ENCODE peak calls at places on chromosomes 16 and 17, in nine cellular contexts. D is GM23338, J is mammary epithelial cell, I is ovary, R is activated B cell treated with CpG ODN at 0.5 μM for 24 hours, V is HCT116, C is astrocyte of the spinal cord, N is DND-41, T is endothelial cell. Y is an unnamed sample.

GRCh38 chr16:50259334-50260205 is 6.8 kb upstream of the ADCY7 start:
- DNase-seq in D (no peak), V (no peak), C (peak; percentile 33), T (no peak), I (peak; percentile 76), N (peak; percentile 44), R (no peak), J (no peak), Y (no peak)

GRCh38 chr17:5422505-5422904 is 2.5 kb downstream of the RPAIN start:
- DNase-seq in V (peak; percentile 35), D (no peak), N (no peak), T (no peak), C (peak; percentile 56), J (peak; percentile 87), R (no peak), I (no peak), Y (no peak)

GRCh38 chr17:13582776-13583414 is 18.8 kb downstream of the HS3ST3A1 start:
- DNase-seq in J (no peak), D (no peak), I (no peak), V (no peak), C (no peak), N (no peak), R (no peak), T (no peak), Y (no peak)

GRCh38 chr17:82536220-82537201 is 17.0 kb downstream of the FOXK2 start:
- DNase-seq in N (no peak), J (peak; percentile 87), T (peak; percentile 13), R (no peak), I (peak; percentile 80), V (no peak), D (no peak), C (peak; percentile 86), Y (no peak)

GRCh38 chr16:14309906-14310305 is 238.8 kb downstream of the MRTFB start:
- DNase-seq in C (peak; percentile 44), R (no peak), I (no peak), V (no peak), D (no peak), J (peak; percentile 86), T (no peak), N (no peak), Y (peak; percentile 60)

GRCh38 chr17:76562734-76563148 is 22.9 kb downstream of the PRCD start:
- DNase-seq in C (peak; percentile 79), V (no peak), R (no peak), D (no peak), N (no peak), T (no peak), I (peak; percentile 73), J (peak; percentile 82), Y (no peak)

GRCh38 chr16:17343729-17344128 is 127.0 kb downstream of the XYLT1 start:
- DNase-seq in D (no peak), V (no peak), I (no peak), R (no peak), T (no peak), C (no peak), N (no peak), J (no peak), Y (no peak)

GRCh38 chr16:75035410-75035968 is 36.7 kb downstream of the ZNRF1 start:
- DNase-seq in V (no peak), R (no peak), I (no peak), C (no peak), D (no peak), T (no peak), N (no peak), J (no peak), Y (no peak)

GRCh38 chr16:31873556-31874353 is at the start of gene ZNF267:
- DNase-seq in V (peak; percentile 70), N (peak; percentile 95), J (peak; percentile 87), T (peak; percentile 87), I (peak; percentile 96), C (peak; percentile 91), D (peak; percentile 97), R (peak; percentile 79), Y (peak; percentile 98)

GRCh38 chr17:51820252-51820651 is 338.3 kb downstream of the CA10 start:
- DNase-seq in N (no peak), J (peak; percentile 51), I (no peak), D (no peak), T (no peak), C (no peak), R (no peak), V (no peak), Y (no peak)

GRCh38 chr17:32692179-32692578 is 184.7 kb downstream of the MYO1D start:
- DNase-seq in C (no peak), D (no peak), I (no peak), J (no peak), N (no peak), R (no peak), T (no peak), V (no peak), Y (no peak)

GRCh38 chr17:40496634-40497420 is 4.6 kb downstream of the TNS4 start:
- DNase-seq in V (no peak), T (no peak), D (no peak), R (no peak), C (no peak), J (no peak), N (no peak), I (no peak), Y (no peak)

GRCh38 chr17:4764612-4765011 is 7.1 kb upstream of the TM4SF5 start:
- DNase-seq in J (no peak), V (no peak), T (no peak), D (no peak), R (no peak), C (no peak), I (no peak), N (no peak), Y (no peak)

GRCh38 chr16:71629617-71630016 is 3.6 kb downstream of the MARVELD3 start:
- DNase-seq in I (no peak), J (no peak), T (no peak), V (no peak), D (no peak), R (no peak), N (no peak), C (no peak), Y (no peak)

GRCh38 chr17:50603340-50603739 is 31.3 kb upstream of the ABCC3 start:
- DNase-seq in C (no peak), T (peak; percentile 33), D (peak; percentile 72), R (no peak), J (no peak), N (no peak), I (no peak), V (no peak), Y (peak; percentile 8)

DNA sequence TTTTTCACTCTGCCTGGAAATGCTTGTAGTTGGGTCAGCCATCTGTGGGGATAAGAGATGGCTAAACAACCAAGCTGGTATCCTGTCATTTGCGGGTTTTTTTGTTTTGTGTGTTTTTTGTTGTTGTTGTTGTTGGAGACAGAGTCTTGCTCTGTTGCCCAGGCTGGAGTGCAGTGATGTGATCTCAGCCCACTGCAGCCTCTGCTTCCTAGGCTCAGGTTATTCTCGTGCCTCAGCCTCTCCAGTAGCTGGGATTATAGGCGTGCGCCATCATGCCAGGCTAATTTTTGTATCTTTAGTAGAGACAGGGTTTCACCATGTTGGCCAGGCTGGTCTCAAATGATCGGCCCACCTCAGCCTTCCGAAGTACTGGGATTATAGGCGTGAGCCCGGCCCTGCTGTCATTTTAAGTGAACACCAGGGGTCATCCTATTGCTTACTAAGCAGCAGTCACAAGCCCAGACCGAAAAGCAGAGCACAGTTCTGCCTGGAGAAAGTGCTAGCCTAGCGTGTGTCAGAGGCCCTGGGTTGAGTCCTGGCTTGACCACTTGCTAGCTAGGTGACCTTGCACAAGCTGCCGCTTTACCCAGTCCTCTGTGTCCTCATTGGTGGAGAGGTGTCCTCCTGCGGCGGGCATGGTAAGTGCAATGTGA is 4.6 kb downstream of the SMCR8 start:
- DNase-seq in N (peak; percentile 26), J (peak; percentile 30), T (peak; percentile 51), V (no peak), D (peak; percentile 78), C (peak; percentile 43), I (no peak), R (no peak), Y (peak; percentile 30)
- TF ChIP-seq CTCF in N (peak; percentile 56), J (peak; percentile 35), T (no peak), V (peak; percentile 17), D (peak; percentile 71), C (peak; percentile 53), I (no peak), R (no peak), Y (peak; percentile 39)

GRCh38 chr17:43873815-43874214 is 26.8 kb downstream of the CD300LG start:
- DNase-seq in N (no peak), J (no peak), I (no peak), T (no peak), R (no peak), D (no peak), C (no peak), V (no peak), Y (no peak)

GRCh38 chr17:43871947-43872690 is 25.1 kb downstream of the CD300LG start:
- DNase-seq in V (no peak), I (no peak), N (no peak), J (peak; percentile 50), D (no peak), T (no peak), R (no peak), C (no peak), Y (no peak)

GRCh38 chr17:43874293-43874692 is 27.3 kb downstream of the CD300LG start:
- DNase-seq in J (no peak), D (no peak), I (no peak), N (no peak), C (no peak), T (no peak), V (no peak), R (no peak), Y (no peak)

GRCh38 chr17:43875476-43876147 is 28.6 kb downstream of the CD300LG start:
- DNase-seq in R (no peak), I (no peak), D (no peak), V (no peak), T (no peak), N (no peak), C (no peak), J (peak; percentile 13), Y (no peak)

DNA sequence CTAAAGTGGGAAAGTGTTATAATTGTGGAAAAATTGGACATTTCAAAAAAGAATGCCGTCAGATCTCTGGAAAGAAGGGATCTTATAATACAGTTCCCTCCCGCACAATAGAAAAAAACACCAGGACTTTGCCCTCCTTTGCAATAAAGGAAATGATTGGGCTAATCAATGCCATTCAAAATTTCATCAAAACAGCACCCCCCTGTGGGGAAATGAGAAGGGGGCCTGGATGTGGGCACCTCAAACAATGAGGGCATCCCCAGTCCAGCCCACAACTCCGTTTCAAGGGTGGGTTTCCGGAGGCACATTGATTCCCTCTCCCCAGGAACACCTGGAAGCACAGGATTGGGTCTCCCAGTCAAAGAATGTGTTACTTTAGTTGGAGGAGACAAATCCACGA is 26.1 kb downstream of the CD300LG start:
- DNase-seq in T (no peak), V (no peak), D (peak; percentile 56), N (no peak), R (no peak), I (no peak), J (no peak), C (no peak), Y (no peak)
- TF ChIP-seq CTCF in T (peak; percentile 18), V (peak; percentile 23), D (peak; percentile 50), N (no peak), R (no peak), I (no peak), J (no peak), C (peak; percentile 5), Y (peak; percentile 21)

GRCh38 chr16:19559242-19559910 is 3.9 kb downstream of the VPS35L start:
- DNase-seq in T (peak; percentile 26), I (no peak), N (no peak), D (peak; percentile 85), V (peak; percentile 51), C (peak; percentile 72), R (no peak), J (peak; percentile 20), Y (peak; percentile 33)
- TF ChIP-seq CTCF in T (peak; percentile 86), I (peak; percentile 48), N (peak; percentile 76), D (peak; percentile 57), V (peak; percentile 47), C (peak; percentile 52), R (peak; percentile 44), J (peak; percentile 66), Y (peak; percentile 81)

GRCh38 chr16:30637952-30638351 is 12.8 kb upstream of the PRR14 start:
- DNase-seq in N (peak; percentile 41), C (peak; percentile 40), R (no peak), J (peak; percentile 54), T (no peak), I (no peak), D (peak; percentile 67), V (peak; percentile 62), Y (peak; percentile 35)
- TF ChIP-seq CTCF in N (peak; percentile 72), C (peak; percentile 69), R (no peak), J (peak; percentile 55), T (no peak), I (no peak), D (peak; percentile 72), V (peak; percentile 72), Y (peak; percentile 61)